ENCODE peak calls at places on chromosomes 5 and 9, in five cellular contexts. C is AG04450; U is GM04504; J is NCI-H2081; L is activated CD4-positive, alpha-beta memory T cell treated with anti-CD3 and anti-CD28 coated beads, Interleukin-2, amount 10 ng/mL, durations not matched to agents 7 days and 5 days. F is an unnamed sample.

GRCh38 chr5:28066856-28067255 is 1028.5 kb upstream of the CDH9 start:
- DNase-seq in L (no peak), U (no peak), J (no peak), C (no peak), F (no peak)

GRCh38 chr5:179227578-179228311 is 117.5 kb downstream of the ADAMTS2 start:
- DNase-seq in L (no peak), J (no peak), C (no peak), U (no peak), F (no peak)

GRCh38 chr5:1318659-1319251 is 23.9 kb upstream of the TERT start:
- DNase-seq in J (no peak), L (no peak), U (no peak), C (no peak), F (no peak)

GRCh38 chr9:21413089-21414023 is 4.4 kb downstream of the IFNA8 start:
- DNase-seq in U (no peak), C (no peak), J (no peak), L (no peak), F (no peak)

GRCh38 chr5:67901816-67902496 is 313.6 kb upstream of the PIK3R1 start:
- DNase-seq in J (no peak), U (no peak), L (no peak), C (no peak), F (no peak)

GRCh38 chr5:5017827-5018559 is 122.1 kb upstream of the ADAMTS16 start:
- DNase-seq in C (no peak), J (no peak), U (peak), L (no peak), F (no peak)

GRCh38 chr9:36298566-36298965 is 40.3 kb upstream of the GNE start:
- DNase-seq in C (no peak), L (no peak), J (no peak), U (peak), F (no peak)

GRCh38 chr5:79932510-79933504 is 58.3 kb downstream of the MTX3 start:
- DNase-seq in J (no peak), L (no peak), U (peak), C (no peak), F (no peak)

GRCh38 chr9:132946216-132946615 is 1.8 kb upstream of the TSC1 start:
- DNase-seq in L (no peak), J (no peak), U (no peak), C (no peak), F (no peak)

GRCh38 chr9:125681086-125681622 is 25.9 kb downstream of the MAPKAP1 start:
- DNase-seq in U (no peak), L (no peak), C (no peak), J (no peak), F (no peak)

GRCh38 chr5:111512026-111512405 is 319 bp downstream of the STARD4 start:
- DNase-seq in L (no peak), C (no peak), J (no peak), U (peak), F (no peak)

F was measured in amniotic stem cell.